ENCODE peak calls at places on chromosomes 13 and 19, in nine cellular contexts. B is activated effector memory CD4-positive, alpha-beta T cell treated with Interleukin-2 at 50 U/mL for 16 hours; P is ovary; W is fibroblast of pulmonary artery; O is nephron progenitor cell; A is stimulated activated CD4-positive, alpha-beta T cell treated with anti-CD3 and anti-CD28 coated beads, Interleukin-1b, Interleukin-23, amount 100 ng/mL, for 24 hours; V is NCI-H446 treated with DMSO at 0.1 percent for 48 hours; U is DMS 273 treated with DMSO at 0.1 percent for 48 hours; S is colonic mucosa. G is an unnamed sample.

GRCh38 chr19:10368101-10368803 is 12.1 kb downstream of the TYK2 start:
- DNase-seq in B (no peak), P (no peak), W (no peak), O (no peak), A (no peak), V (no peak), U (no peak), S (no peak), G (no peak)

GRCh38 chr19:2488942-2489731 is 13.2 kb downstream of the GADD45B start:
- DNase-seq in B (no peak), P (no peak), W (peak), O (peak), A (no peak), V (no peak), U (no peak), S (peak), G (peak)

GRCh38 chr19:5907216-5907615 is 2.5 kb downstream of the VMAC start:
- DNase-seq in B (no peak), P (no peak), W (peak), O (no peak), A (no peak), V (no peak), U (no peak), S (no peak), G (no peak)

GRCh38 chr19:41420101-41420880 is 6.9 kb downstream of the B3GNT8 start:
- DNase-seq in B (no peak), P (no peak), W (no peak), O (no peak), A (no peak), V (no peak), U (no peak), S (no peak), G (no peak)

GRCh38 chr13:66992183-66992582 is 238.0 kb downstream of the PCDH9 start:
- DNase-seq in B (no peak), P (no peak), W (peak), O (no peak), A (no peak), V (no peak), U (no peak), S (no peak), G (no peak)

GRCh38 chr19:44737238-44738160 is 11.0 kb upstream of the BCL3 start:
- DNase-seq in B (no peak), P (peak), W (no peak), O (no peak), A (no peak), V (no peak), U (no peak), S (no peak), G (no peak)

GRCh38 chr13:80881495-80882482 is 540.9 kb upstream of the SPRY2 start:
- DNase-seq in B (no peak), P (no peak), W (peak), O (no peak), A (no peak), V (no peak), U (peak), S (no peak), G (no peak)

GRCh38 chr19:18809149-18809978 is 18.3 kb upstream of the COMP start:
- DNase-seq in B (no peak), P (peak), W (peak), O (no peak), A (no peak), V (no peak), U (no peak), S (peak), G (no peak)

GRCh38 chr19:45496349-45496953 is 396 bp downstream of the RTN2 start:
- DNase-seq in B (peak), P (no peak), W (no peak), O (peak), A (peak), V (no peak), U (no peak), S (peak), G (peak)

GRCh38 chr13:97113231-97114001 is 108.7 kb upstream of the MBNL2 start:
- DNase-seq in B (no peak), P (peak), W (no peak), O (no peak), A (no peak), V (no peak), U (no peak), S (no peak), G (no peak)

GRCh38 chr19:15062036-15062435 is 12.8 kb downstream of the CASP14 start:
- DNase-seq in B (no peak), P (no peak), W (no peak), O (no peak), A (no peak), V (no peak), U (no peak), S (no peak), G (no peak)

GRCh38 chr13:53206455-53206854 is 177.8 kb downstream of the OLFM4 start:
- DNase-seq in B (no peak), P (no peak), W (peak), O (no peak), A (no peak), V (no peak), U (peak), S (no peak), G (no peak)

GRCh38 chr13:45238945-45239795 is 38.3 kb upstream of the KCTD4 start:
- DNase-seq in B (no peak), P (no peak), W (no peak), O (no peak), A (no peak), V (no peak), U (no peak), S (no peak), G (no peak)

GRCh38 chr13:36888645-36889044 is 31.4 kb downstream of the SMAD9 start:
- DNase-seq in B (no peak), P (no peak), W (no peak), O (no peak), A (no peak), V (no peak), U (no peak), S (no peak), G (no peak)

GRCh38 chr19:43351998-43352746 is 1.3 kb upstream of the CD177 start:
- DNase-seq in B (no peak), P (no peak), W (no peak), O (no peak), A (no peak), V (no peak), U (no peak), S (no peak), G (no peak)

GRCh38 chr19:8050274-8051096 is 2.1 kb upstream of the CCL25 start:
- DNase-seq in B (peak), P (peak), W (peak), O (peak), A (peak), V (peak), U (peak), S (peak), G (peak)

GRCh38 chr19:795691-796581 is 1.3 kb upstream of the PTBP1 start:
- DNase-seq in B (no peak), P (no peak), W (no peak), O (no peak), A (no peak), V (no peak), U (no peak), S (peak), G (no peak)

GRCh38 chr13:113586661-113587479 is 2.3 kb downstream of the TFDP1 start:
- DNase-seq in B (no peak), P (no peak), W (no peak), O (no peak), A (no peak), V (no peak), U (no peak), S (peak), G (no peak)

GRCh38 chr13:29877456-29878096 is 27.2 kb upstream of the UBL3 start:
- DNase-seq in B (no peak), P (no peak), W (peak), O (no peak), A (no peak), V (no peak), U (no peak), S (peak), G (no peak)

GRCh38 chr19:49142866-49143335 is 12.3 kb downstream of the HRC start:
- DNase-seq in B (no peak), P (peak), W (peak), O (peak), A (peak), V (no peak), U (peak), S (peak), G (peak)

GRCh38 chr13:46369506-46370268 is 17.4 kb downstream of the RUBCNL start:
- DNase-seq in B (no peak), P (no peak), W (peak), O (no peak), A (no peak), V (no peak), U (no peak), S (no peak), G (no peak)

GRCh38 chr13:59318320-59318930 is 845.3 kb downstream of the DIAPH3 start:
- DNase-seq in B (peak), P (peak), W (peak), O (peak), A (peak), V (no peak), U (no peak), S (peak), G (peak)

GRCh38 chr13:77184455-77184854 is 142.4 kb downstream of the MYCBP2 start:
- DNase-seq in B (no peak), P (no peak), W (peak), O (no peak), A (peak), V (no peak), U (no peak), S (no peak), G (no peak)

GRCh38 chr19:18433039-18433691 is 4.8 kb downstream of the ISYNA1 start:
- DNase-seq in B (no peak), P (peak), W (no peak), O (peak), A (no peak), V (no peak), U (no peak), S (no peak), G (no peak)

GRCh38 chr19:44356383-44357111 is at the start of gene ZNF112:
- DNase-seq in B (no peak), P (peak), W (peak), O (peak), A (no peak), V (peak), U (peak), S (peak), G (peak)

GRCh38 chr13:23794267-23795161 is 94.7 kb downstream of the MIPEP start:
- DNase-seq in B (no peak), P (no peak), W (peak), O (no peak), A (no peak), V (no peak), U (no peak), S (no peak), G (no peak)

GRCh38 chr13:21348771-21349170 is 110.3 kb downstream of the ZDHHC20 start:
- DNase-seq in B (no peak), P (no peak), W (peak), O (no peak), A (no peak), V (no peak), U (no peak), S (no peak), G (no peak)

GRCh38 chr13:30266751-30267150 is 40.6 kb downstream of the KATNAL1 start:
- DNase-seq in B (no peak), P (no peak), W (no peak), O (no peak), A (no peak), V (no peak), U (no peak), S (no peak), G (no peak)

GRCh38 chr13:74325106-74325505 is 190.9 kb upstream of the KLF12 start:
- DNase-seq in B (no peak), P (peak), W (peak), O (no peak), A (no peak), V (peak), U (no peak), S (no peak), G (no peak)

GRCh38 chr13:107799001-107799400 is 416.3 kb downstream of the LIG4 start:
- DNase-seq in B (no peak), P (no peak), W (peak), O (no peak), A (no peak), V (no peak), U (no peak), S (no peak), G (no peak)

GRCh38 chr13:29909975-29910674 is 59.7 kb upstream of the UBL3 start:
- DNase-seq in B (no peak), P (no peak), W (peak), O (no peak), A (no peak), V (no peak), U (no peak), S (no peak), G (no peak)

GRCh38 chr19:33067121-33067520 is 2.4 kb upstream of the RHPN2 start:
- DNase-seq in B (no peak), P (no peak), W (no peak), O (no peak), A (no peak), V (no peak), U (no peak), S (no peak), G (no peak)

GRCh38 chr19:19061491-19061890 is 2.3 kb upstream of the SLC25A42 start:
- DNase-seq in B (no peak), P (no peak), W (no peak), O (no peak), A (no peak), V (no peak), U (no peak), S (no peak), G (no peak)

GRCh38 chr19:43353606-43354304 is at the start of gene CD177:
- DNase-seq in B (no peak), P (no peak), W (no peak), O (no peak), A (no peak), V (no peak), U (no peak), S (no peak), G (no peak)

GRCh38 chr19:6011206-6011605 is 33.3 kb upstream of the RANBP3 start:
- DNase-seq in B (no peak), P (no peak), W (no peak), O (no peak), A (no peak), V (no peak), U (no peak), S (no peak), G (no peak)

GRCh38 chr19:8041553-8041952 is 11.0 kb upstream of the CCL25 start:
- DNase-seq in B (no peak), P (no peak), W (no peak), O (no peak), A (no peak), V (no peak), U (peak), S (no peak), G (no peak)

G was measured in endothelial cell.